ENCODE peak calls at places on chromosomes 2 and 18, in ten cellular contexts. B, I, Z, C, X, E, H, Q, N and R are unnamed samples.

GRCh38 chr2:176493221-176493825 is 224.1 kb downstream of the MTX2 start:
- DNase-seq in B (no peak), I (no peak), Z (no peak), C (no peak), X (no peak), E (no peak), H (no peak), Q (no peak), N (no peak), R (no peak)

GRCh38 chr18:37604032-37604431 is 38.4 kb upstream of the CELF4 start:
- DNase-seq in B (no peak), I (no peak), Z (no peak), C (no peak), X (no peak), E (no peak), H (no peak), Q (no peak), N (no peak), R (no peak)

GRCh38 chr2:143474568-143474967 is 345.3 kb downstream of the ARHGAP15 start:
- DNase-seq in B (no peak), I (no peak), Z (no peak), C (no peak), X (no peak), E (no peak), H (no peak), Q (no peak), N (no peak), R (no peak)

GRCh38 chr2:232502901-232503791 is 15.5 kb upstream of the ECEL1 start:
- DNase-seq in B (peak), I (no peak), Z (no peak), C (no peak), X (no peak), E (peak), H (peak), Q (peak), N (no peak), R (no peak)

GRCh38 chr18:12944724-12945123 is 3.1 kb upstream of the SEH1L start:
- DNase-seq in B (peak), I (no peak), Z (no peak), C (no peak), X (peak), E (peak), H (peak), Q (peak), N (no peak), R (no peak)

GRCh38 chr2:136765256-136765735 is at the start of gene THSD7B:
- DNase-seq in B (no peak), I (no peak), Z (no peak), C (no peak), X (no peak), E (no peak), H (peak), Q (no peak), N (no peak), R (no peak)

GRCh38 chr2:137952586-137953129 is 11.6 kb upstream of the HNMT start:
- DNase-seq in B (no peak), I (peak), Z (no peak), C (no peak), X (no peak), E (no peak), H (no peak), Q (no peak), N (no peak), R (peak)

GRCh38 chr2:153071090-153071489 is 352.7 kb downstream of the ARL6IP6 start:
- DNase-seq in B (no peak), I (no peak), Z (no peak), C (no peak), X (no peak), E (no peak), H (no peak), Q (no peak), N (no peak), R (no peak)

GRCh38 chr2:14401838-14402237 is 230.7 kb upstream of the LRATD1 start:
- DNase-seq in B (no peak), I (no peak), Z (no peak), C (peak), X (no peak), E (no peak), H (no peak), Q (no peak), N (no peak), R (no peak)

GRCh38 chr2:18641823-18642222 is 52.5 kb upstream of the NT5C1B start:
- DNase-seq in B (no peak), I (no peak), Z (no peak), C (no peak), X (no peak), E (no peak), H (no peak), Q (no peak), N (no peak), R (no peak)

GRCh38 chr2:236991874-236992273 is 93.8 kb upstream of the COPS8 start:
- DNase-seq in B (no peak), I (no peak), Z (no peak), C (no peak), X (no peak), E (no peak), H (no peak), Q (no peak), N (no peak), R (no peak)

GRCh38 chr2:173095356-173095755 is 19.7 kb downstream of the MAP3K20 start:
- DNase-seq in B (no peak), I (no peak), Z (no peak), C (no peak), X (no peak), E (no peak), H (no peak), Q (no peak), N (no peak), R (no peak)

GRCh38 chr18:57881818-57882413 is 78.8 kb upstream of the ATP8B1 start:
- DNase-seq in B (peak), I (peak), Z (peak), C (peak), X (peak), E (peak), H (peak), Q (peak), N (peak), R (peak)

GRCh38 chr18:407825-408224 is 92.7 kb downstream of the COLEC12 start:
- DNase-seq in B (no peak), I (no peak), Z (no peak), C (no peak), X (no peak), E (no peak), H (peak), Q (no peak), N (peak), R (no peak)

GRCh38 chr2:173588931-173589369 is 234.3 kb downstream of the CDCA7 start:
- DNase-seq in B (peak), I (no peak), Z (no peak), C (no peak), X (no peak), E (no peak), H (no peak), Q (no peak), N (no peak), R (no peak)

GRCh38 chr2:152089238-152089637 is 9.6 kb downstream of the CACNB4 start:
- DNase-seq in B (no peak), I (no peak), Z (no peak), C (no peak), X (no peak), E (no peak), H (no peak), Q (no peak), N (no peak), R (no peak)

GRCh38 chr2:241617431-241618154 is 19.4 kb downstream of the THAP4 start:
- DNase-seq in B (no peak), I (peak), Z (no peak), C (no peak), X (no peak), E (no peak), H (no peak), Q (no peak), N (no peak), R (no peak)